ENCODE peak calls at places on chromosomes 13 and 19, in ten cellular contexts. Z is fibroblast of lung, W is lower leg skin, P is cardiac muscle cell, A is OCI-LY7, U is AG10803, L is GM23338, X is K562, Y is GM12864, R is IMR-90. O is an unnamed sample.

GRCh38 chr13:113854238-113855011 is 9.5 kb downstream of the GAS6 start:
- DNase-seq in Z (peak; percentile 66), W (no peak), P (peak; percentile 41), A (no peak), U (peak; percentile 86), L (no peak), X (no peak), Y (no peak), R (peak; percentile 81), O (peak; percentile 53)

GRCh38 chr13:79382545-79383275 is 23.3 kb downstream of the RBM26 start:
- DNase-seq in Z (no peak), W (no peak), P (no peak), A (no peak), U (no peak), L (peak; percentile 27), X (no peak), Y (no peak), R (no peak), O (no peak)

GRCh38 chr13:91375119-91375729 is 23.2 kb upstream of the GPC5 start:
- DNase-seq in Z (no peak), W (no peak), P (peak; percentile 35), A (peak; percentile 85), U (peak; percentile 5), L (peak; percentile 51), X (peak; percentile 69), Y (no peak), R (peak; percentile 8), O (no peak)

GRCh38 chr19:17727843-17728242 is 8.6 kb downstream of the MAP1S start:
- DNase-seq in Z (no peak), W (no peak), P (no peak), A (no peak), U (no peak), L (no peak), X (no peak), Y (no peak), R (no peak), O (no peak)

GRCh38 chr13:23851106-23851505 is 38.1 kb downstream of the MIPEP start:
- DNase-seq in Z (peak; percentile 42), W (no peak), P (peak; percentile 38), A (no peak), U (no peak), L (no peak), X (no peak), Y (no peak), R (peak; percentile 24), O (peak; percentile 8)

GRCh38 chr19:54462072-54462712 is 1.4 kb downstream of the LENG9 start:
- DNase-seq in Z (no peak), W (no peak), P (no peak), A (no peak), U (no peak), L (no peak), X (no peak), Y (no peak), R (no peak), O (no peak)

GRCh38 chr13:20974981-20975585 is 72.5 kb upstream of the XPO4 start:
- DNase-seq in Z (no peak), W (no peak), P (no peak), A (no peak), U (no peak), L (no peak), X (no peak), Y (no peak), R (no peak), O (no peak)

GRCh38 chr13:103731959-103732358 is 665.7 kb upstream of the SLC10A2 start:
- DNase-seq in Z (no peak), W (no peak), P (no peak), A (no peak), U (no peak), L (no peak), X (no peak), Y (no peak), R (no peak), O (no peak)

DNA sequence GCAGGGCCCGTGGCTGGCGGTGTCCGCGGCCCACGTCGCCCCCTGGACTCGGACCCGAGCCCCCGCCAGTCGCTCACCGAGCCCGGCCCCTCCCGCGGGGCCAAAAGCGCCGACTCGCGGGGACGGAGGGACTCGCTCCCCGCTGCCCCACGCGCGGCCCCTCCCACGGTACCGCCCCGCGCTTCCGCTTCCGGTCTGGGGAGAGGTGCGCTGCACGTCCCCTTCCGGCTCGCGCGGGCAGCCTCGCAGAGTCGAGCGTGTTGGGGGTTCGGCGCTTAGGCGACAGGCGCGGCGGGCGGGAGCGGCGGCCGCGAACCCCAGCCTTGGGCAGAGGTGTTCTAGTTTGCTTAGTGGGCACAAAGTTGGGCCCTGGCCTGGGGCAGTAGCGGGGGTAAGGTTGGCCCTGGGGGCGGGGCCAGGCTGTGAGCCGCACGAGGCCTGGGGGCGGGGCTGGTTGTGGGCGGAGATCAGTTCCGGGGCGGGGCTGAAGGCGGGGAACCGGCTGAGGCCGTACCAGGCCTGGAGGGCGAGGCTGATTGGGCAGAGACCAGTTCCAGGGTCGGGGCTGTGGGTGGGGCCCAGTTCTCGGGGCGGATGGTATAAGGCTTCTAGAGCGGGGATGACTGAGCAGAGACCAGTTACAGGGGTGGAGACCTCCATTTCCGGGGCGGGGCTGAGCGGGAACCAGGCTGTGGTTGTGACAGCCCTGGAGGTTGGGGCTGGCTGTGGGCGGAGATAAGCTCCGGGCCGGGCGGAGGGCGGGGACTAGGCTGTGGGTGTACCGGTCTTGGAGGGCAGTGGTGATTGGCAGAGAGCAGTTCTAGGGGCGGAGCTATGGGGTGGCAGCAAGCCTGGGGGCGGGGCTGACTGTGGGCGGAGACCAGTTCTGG is at the start of the genes MBD3L1 and ZNF558:
- DNase-seq in Z (peak; percentile 97), W (peak; percentile 99), P (peak; percentile 99), A (peak; percentile 91), U (peak; percentile 98), L (peak; percentile 84), X (peak; percentile 98), Y (peak; percentile 93), R (peak; percentile 97), O (peak; percentile 90)
- TF ChIP-seq CTCF in Z (peak; percentile 13), W (no peak), P (peak; percentile 33), A (peak; percentile 34), U (peak; percentile 1), L (no peak), X (peak; percentile 41), Y (no peak), R (peak; percentile 39), O (no peak)

GRCh38 chr19:55621673-55622231 is 2.6 kb downstream of the ZNF784 start:
- DNase-seq in Z (no peak), W (no peak), P (no peak), A (no peak), U (no peak), L (no peak), X (no peak), Y (no peak), R (no peak), O (no peak)

GRCh38 chr19:55622242-55622969 is 2.0 kb downstream of the ZNF784 start:
- DNase-seq in Z (no peak), W (no peak), P (no peak), A (no peak), U (no peak), L (no peak), X (no peak), Y (no peak), R (no peak), O (no peak)

GRCh38 chr19:55625004-55625326 is 599 bp upstream of the ZNF784 start:
- DNase-seq in Z (no peak), W (no peak), P (no peak), A (no peak), U (no peak), L (peak; percentile 9), X (no peak), Y (no peak), R (no peak), O (no peak)

GRCh38 chr19:55624109-55625003 is at the start of gene ZNF784:
- DNase-seq in Z (peak; percentile 79), W (peak; percentile 89), P (peak; percentile 95), A (peak; percentile 97), U (peak; percentile 88), L (peak; percentile 96), X (peak; percentile 95), Y (no peak), R (peak; percentile 90), O (peak; percentile 80)

GRCh38 chr19:55623130-55623868 is 1.1 kb downstream of the ZNF784 start:
- DNase-seq in Z (no peak), W (no peak), P (no peak), A (no peak), U (no peak), L (no peak), X (peak; percentile 42), Y (no peak), R (no peak), O (no peak)
- H3K4me3 ChIP-seq in Z (peak overlapping the region; percentile 15), W (no peak overlapping the region), P (peak overlapping the region; percentile 51), A (peak overlapping the region; percentile 58), U (no peak overlapping the region), L (peak overlapping the region; percentile 35), X (peak overlapping the region; percentile 30), Y (no peak overlapping the region), R (no peak overlapping the region), O (no peak overlapping the region)

GRCh38 chr19:45717131-45717982 is 13.3 kb downstream of the FBXO46 start:
- DNase-seq in Z (peak; percentile 98), W (peak; percentile 98), P (peak; percentile 100), A (peak; percentile 99), U (peak; percentile 99), L (peak; percentile 100), X (peak; percentile 99), Y (peak; percentile 99), R (peak; percentile 97), O (peak; percentile 95)
- TF ChIP-seq CTCF in Z (peak; percentile 15), W (no peak), P (peak; percentile 29), A (peak; percentile 55), U (peak; percentile 13), L (no peak), X (peak; percentile 36), Y (no peak), R (peak; percentile 29), O (peak; percentile 35)

DNA sequence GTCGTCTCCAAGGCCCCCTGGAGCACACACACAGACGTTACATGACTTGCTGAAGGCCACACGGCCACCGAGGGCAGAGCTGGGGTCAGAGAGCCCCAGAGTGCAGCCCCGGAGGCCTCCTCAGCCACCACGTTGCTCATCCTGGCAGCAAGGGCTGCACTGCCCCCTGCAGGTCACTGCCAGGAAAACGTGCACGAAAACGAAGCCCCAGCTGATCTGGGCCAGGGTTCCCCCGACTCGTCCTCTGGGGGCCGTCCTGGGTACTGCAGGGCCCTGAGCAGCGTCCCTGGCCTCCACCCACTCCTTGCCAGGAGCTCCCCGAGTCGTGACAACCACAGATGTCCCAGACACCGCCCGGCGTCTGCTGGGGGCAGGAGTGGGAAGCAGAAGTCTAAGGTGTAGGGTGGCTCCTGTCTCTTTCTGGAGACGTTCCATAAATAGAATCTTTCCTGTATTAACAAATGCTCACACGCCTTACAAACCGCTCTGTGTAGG is 3.4 kb downstream of the TPGS1 start:
- DNase-seq in Z (peak; percentile 75), W (no peak), P (peak; percentile 91), A (peak; percentile 92), U (peak; percentile 74), L (peak; percentile 94), X (peak; percentile 92), Y (peak; percentile 75), R (peak; percentile 81), O (no peak)
- H3K4me3 ChIP-seq in Z (no peak overlapping the region), W (no peak overlapping the region), P (no peak overlapping the region), A (peak overlapping the region; percentile 43), U (no peak overlapping the region), L (peak overlapping the region; percentile 26), X (no peak overlapping the region), Y (peak overlapping the region; percentile 1), R (no peak overlapping the region), O (no peak overlapping the region)

O was measured in astrocyte of the cerebellum.